ENCODE peak calls at places on chromosomes 16 and 17, in six cellular contexts. J, E, T, V, M and C are unnamed samples.

GRCh38 chr17:44170499-44171201 is at the start of gene ASB16:
- DNase-seq in T (no peak), M (peak; percentile 78), E (peak; percentile 50), V (peak; percentile 54), J (no peak), C (no peak)

GRCh38 chr17:66523378-66524174 is 221.2 kb downstream of the PRKCA start:
- DNase-seq in E (no peak), T (no peak), V (no peak), J (no peak), M (peak; percentile 22), C (no peak)

GRCh38 chr16:79599837-79600635 is 501 bp downstream of the MAF start:
- DNase-seq in T (no peak), M (peak; percentile 84), J (peak; percentile 57), E (peak; percentile 73), V (peak; percentile 88), C (peak; percentile 38)

GRCh38 chr17:45745843-45746494 is 38.2 kb upstream of the CRHR1 start:
- DNase-seq in M (peak; percentile 80), T (no peak), E (no peak), V (no peak), J (no peak), C (no peak)

GRCh38 chr16:25219070-25219737 is 2.5 kb downstream of the AQP8 start:
- DNase-seq in E (no peak), T (no peak), M (no peak), J (no peak), V (no peak), C (no peak)

GRCh38 chr17:79401704-79402075 is 209.2 kb downstream of the RBFOX3 start:
- DNase-seq in V (no peak), M (no peak), T (no peak), E (no peak), J (no peak), C (no peak)

GRCh38 chr17:20226814-20227482 is 217.8 kb downstream of the SPECC1 start:
- DNase-seq in V (peak; percentile 87), T (peak; percentile 85), M (peak; percentile 97), J (peak; percentile 88), E (peak; percentile 85), C (peak; percentile 70)

GRCh38 chr17:80084773-80085172 is 16.6 kb upstream of the GAA start:
- DNase-seq in E (no peak), M (no peak), J (no peak), V (peak; percentile 61), T (no peak), C (no peak)

GRCh38 chr17:57489321-57489720 is 233.0 kb downstream of the MSI2 start:
- DNase-seq in M (no peak), T (no peak), V (no peak), J (no peak), E (no peak), C (no peak)

GRCh38 chr17:45857977-45858708 is 13.5 kb downstream of the SPPL2C start:
- DNase-seq in J (peak; percentile 59), M (peak; percentile 94), T (no peak), E (no peak), V (no peak), C (no peak)

GRCh38 chr16:20409398-20410152 is at the start of gene ACSM5:
- DNase-seq in V (no peak), M (peak; percentile 54), T (no peak), J (peak; percentile 45), E (peak; percentile 56), C (no peak)

GRCh38 chr16:48596326-48596725 is 13.7 kb downstream of the N4BP1 start:
- DNase-seq in T (no peak), E (no peak), M (no peak), J (peak; percentile 42), V (no peak), C (no peak)

GRCh38 chr16:48586083-48586482 is 23.9 kb downstream of the N4BP1 start:
- DNase-seq in V (no peak), T (no peak), E (no peak), J (no peak), M (no peak), C (no peak)

GRCh38 chr16:48591976-48592375 is 18.0 kb downstream of the N4BP1 start:
- DNase-seq in T (no peak), E (no peak), J (no peak), V (no peak), M (no peak), C (no peak)

GRCh38 chr16:48592839-48593429 is 17.0 kb downstream of the N4BP1 start:
- DNase-seq in V (no peak), T (no peak), J (no peak), E (no peak), M (no peak), C (no peak)

GRCh38 chr16:48590476-48590875 is 19.5 kb downstream of the N4BP1 start:
- DNase-seq in V (no peak), T (no peak), M (no peak), J (no peak), E (no peak), C (no peak)
- H3K9me3 ChIP-seq in V (peaks cover 17% of the 10 kb centered on the region), T (peaks cover 3% of the 10 kb centered on the region), M (peaks cover 86% of the 10 kb centered on the region), J (peaks cover 5% of the 10 kb centered on the region), E (peaks cover 19% of the 10 kb centered on the region), C (no peaks in the 10 kb centered on the region)

DNA sequence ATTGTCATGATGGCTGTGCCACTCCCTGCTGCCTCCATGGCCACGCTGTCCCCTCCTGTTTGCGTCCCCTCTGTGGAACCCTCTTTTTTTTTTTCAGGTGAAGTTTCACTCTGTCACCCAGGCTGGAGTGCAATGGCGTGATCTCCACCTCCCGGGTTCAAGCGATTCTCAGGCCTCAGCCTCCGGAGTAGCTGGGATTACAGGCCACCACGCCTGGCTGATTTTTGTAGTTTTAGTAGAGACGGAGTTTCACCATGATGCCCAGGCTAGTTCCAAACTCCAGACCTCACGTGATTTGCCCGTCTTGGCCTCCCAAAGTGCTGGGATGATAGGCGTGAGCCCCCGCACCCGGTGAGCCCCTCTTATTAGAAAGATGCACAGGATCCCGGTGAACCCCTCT is 11.0 kb upstream of the UBE2I start:
- DNase-seq in E (no peak), M (no peak), J (no peak), T (no peak), V (no peak), C (no peak)
- H3K9me3 ChIP-seq in E (no peaks in the 10 kb centered on the region), M (no peaks in the 10 kb centered on the region), J (no peaks in the 10 kb centered on the region), T (no peaks in the 10 kb centered on the region), V (no peaks in the 10 kb centered on the region), C (no peaks in the 10 kb centered on the region)

GRCh38 chr17:8928347-8928746 is 37.2 kb downstream of the PIK3R5 start:
- DNase-seq in V (no peak), J (no peak), E (no peak), M (no peak), T (no peak), C (no peak)
- H3K9me3 ChIP-seq in V (peaks cover 34% of the 10 kb centered on the region), J (no peaks in the 10 kb centered on the region), E (peaks cover 42% of the 10 kb centered on the region), M (peaks cover 15% of the 10 kb centered on the region), T (peaks cover 28% of the 10 kb centered on the region), C (peaks cover 18% of the 10 kb centered on the region)

DNA sequence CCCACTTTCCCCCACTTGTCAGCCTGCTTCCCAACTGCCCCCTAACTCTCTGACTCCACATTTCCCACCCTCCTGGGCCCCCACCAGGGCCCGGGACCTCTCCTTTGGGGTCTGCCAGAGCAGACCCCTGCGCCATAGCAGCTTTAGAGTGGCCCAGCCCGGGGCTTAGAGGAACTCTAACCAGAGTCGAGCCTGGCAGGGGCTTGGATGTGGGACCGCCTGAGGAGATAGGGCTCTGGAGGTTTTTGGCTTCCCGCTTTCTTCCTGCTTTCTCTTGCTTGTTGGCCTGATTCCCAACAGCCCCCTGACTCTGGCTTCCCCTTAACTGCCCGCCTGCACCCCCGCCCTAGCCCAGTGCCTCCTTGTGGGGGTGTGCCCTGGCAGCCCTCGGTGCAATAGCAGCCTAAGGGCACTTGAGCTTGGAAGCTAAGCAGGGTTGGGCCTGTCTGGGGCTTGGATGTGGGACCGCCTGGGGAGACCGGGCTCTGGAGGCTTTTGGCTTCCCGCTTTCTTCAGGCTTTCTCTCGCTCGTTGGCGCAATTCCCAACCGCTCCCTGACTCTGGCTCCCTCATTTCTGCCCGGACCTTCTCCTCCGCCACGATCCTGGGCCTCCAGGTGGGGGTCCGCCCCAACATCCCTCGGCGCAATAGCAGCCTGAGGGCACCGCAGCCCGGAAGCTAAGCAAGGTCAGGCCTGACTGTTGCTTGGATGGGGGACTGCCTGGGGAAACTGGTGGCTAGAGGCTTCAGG is 2292.0 kb downstream of the TP53TG3F start:
- DNase-seq in T (peak; percentile 69), M (no peak), J (no peak), V (peak; percentile 68), E (no peak), C (no peak)
- H3K9me3 ChIP-seq in T (peaks cover 15% of the 10 kb centered on the region), M (peaks cover 22% of the 10 kb centered on the region), J (no peaks in the 10 kb centered on the region), V (peaks cover 95% of the 10 kb centered on the region), E (no peaks in the 10 kb centered on the region), C (no peaks in the 10 kb centered on the region)

GRCh38 chr17:10327640-10328039 is 45.2 kb downstream of the MYH13 start:
- DNase-seq in E (peak; percentile 72), V (no peak), M (peak; percentile 98), J (peak; percentile 88), T (peak; percentile 87), C (peak; percentile 23)

GRCh38 chr17:10328206-10328605 is 44.6 kb downstream of the MYH13 start:
- DNase-seq in J (no peak), V (no peak), E (no peak), M (no peak), T (no peak), C (no peak)

GRCh38 chr17:10323812-10324610 is 48.8 kb downstream of the MYH13 start:
- DNase-seq in J (no peak), T (no peak), V (no peak), E (no peak), M (no peak), C (no peak)

GRCh38 chr17:10325036-10325435 is 47.8 kb downstream of the MYH13 start:
- DNase-seq in E (no peak), T (no peak), M (no peak), V (no peak), J (peak; percentile 41), C (no peak)

GRCh38 chr17:10328971-10329923 is 43.6 kb downstream of the MYH13 start:
- DNase-seq in J (no peak), V (no peak), E (no peak), T (no peak), M (no peak), C (no peak)
- H3K9me3 ChIP-seq in J (no peaks in the 10 kb centered on the region), V (no peaks in the 10 kb centered on the region), E (no peaks in the 10 kb centered on the region), T (no peaks in the 10 kb centered on the region), M (no peaks in the 10 kb centered on the region), C (no peaks in the 10 kb centered on the region)

GRCh38 chr16:31853300-31853699 is 20.3 kb upstream of the ZNF267 start:
- DNase-seq in J (no peak), V (no peak), E (no peak), T (no peak), M (no peak), C (no peak)
- H3K9me3 ChIP-seq in J (no peaks in the 10 kb centered on the region), V (peaks cover 24% of the 10 kb centered on the region), E (peaks cover 21% of the 10 kb centered on the region), T (peaks cover 10% of the 10 kb centered on the region), M (peaks cover 40% of the 10 kb centered on the region), C (no peaks in the 10 kb centered on the region)

DNA sequence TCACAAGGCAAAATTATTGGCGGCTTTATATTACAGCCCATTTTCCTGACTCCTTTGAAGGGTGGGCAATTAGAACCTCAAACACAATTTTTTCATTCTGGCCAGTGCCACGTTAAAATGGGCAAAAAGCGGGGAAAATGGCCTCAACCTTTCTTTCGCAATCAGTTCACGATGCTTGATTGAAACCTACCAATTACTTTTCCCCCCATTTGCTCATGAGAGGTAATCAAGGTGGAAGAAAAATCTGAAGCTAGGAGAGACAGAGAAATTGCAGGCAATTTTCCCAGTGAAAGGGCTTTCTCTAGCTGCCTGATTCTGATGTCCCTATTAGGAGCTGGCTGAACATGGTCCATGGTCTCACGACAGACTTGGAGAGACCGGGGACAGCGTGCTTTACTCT is 215.1 kb downstream of the SLC39A11 start:
- DNase-seq in V (no peak), T (no peak), J (no peak), M (no peak), E (no peak), C (no peak)
- H3K9me3 ChIP-seq in V (peaks cover 47% of the 10 kb centered on the region), T (peaks cover 11% of the 10 kb centered on the region), J (no peaks in the 10 kb centered on the region), M (peaks cover 50% of the 10 kb centered on the region), E (peaks cover 66% of the 10 kb centered on the region), C (no peaks in the 10 kb centered on the region)